ENCODE peak calls at places on chromosomes 12 and 14, in five cellular contexts. S, E, F, Z and Q are unnamed samples.
A peak's percentile ranks its signal among the peaks of the same experiment; 100 is the strongest.

GRCh38 chr12:68451261-68452091 is 119.3 kb upstream of the MDM1 start:
- DNase-seq in S (no peak), E (peak; percentile 26), F (peak; percentile 93), Z (peak; percentile 10), Q (no peak)

GRCh38 chr12:112537710-112538396 is 119.1 kb downstream of the PTPN11 start:
- DNase-seq in S (no peak), E (peak; percentile 82), F (no peak), Z (no peak), Q (no peak)

GRCh38 chr12:87233636-87234035 is 795.6 kb downstream of the C12orf50 start:
- DNase-seq in S (no peak), E (no peak), F (peak; percentile 54), Z (no peak), Q (no peak)

GRCh38 chr14:40445020-40445419 is 1012.8 kb upstream of the FBXO33 start:
- DNase-seq in S (no peak), E (no peak), F (no peak), Z (no peak), Q (no peak)

GRCh38 chr12:89117448-89118034 is 234.8 kb downstream of the DUSP6 start:
- DNase-seq in S (peak; percentile 7), E (peak; percentile 5), F (no peak), Z (no peak), Q (no peak)

GRCh38 chr14:77314043-77314442 is 6.6 kb downstream of the POMT2 start:
- DNase-seq in S (no peak), E (peak; percentile 66), F (peak; percentile 71), Z (no peak), Q (no peak)

GRCh38 chr12:117853600-117853999 is 115.2 kb downstream of the KSR2 start:
- DNase-seq in S (no peak), E (peak; percentile 43), F (no peak), Z (no peak), Q (no peak)

GRCh38 chr12:98344630-98345029 is 170.8 kb upstream of the TMPO start:
- DNase-seq in S (no peak), E (no peak), F (no peak), Z (no peak), Q (no peak)

GRCh38 chr12:75526655-75527511 is 15.5 kb upstream of the KRR1 start:
- DNase-seq in S (peak; percentile 16), E (peak; percentile 47), F (peak; percentile 88), Z (no peak), Q (no peak)

GRCh38 chr12:49983892-49984291 is 11.1 kb downstream of the AQP6 start:
- DNase-seq in S (no peak), E (peak; percentile 86), F (peak; percentile 87), Z (no peak), Q (no peak)

GRCh38 chr12:67068773-67069450 is 200.2 kb upstream of the CAND1 start:
- DNase-seq in S (peak; percentile 62), E (peak; percentile 27), F (peak; percentile 15), Z (peak; percentile 34), Q (no peak)

GRCh38 chr12:52791271-52792184 is 4.4 kb downstream of the KRT3 start:
- DNase-seq in S (no peak), E (no peak), F (no peak), Z (no peak), Q (no peak)

GRCh38 chr14:37585971-37586759 is 8.9 kb downstream of the FOXA1 start:
- DNase-seq in S (no peak), E (no peak), F (no peak), Z (no peak), Q (no peak)

GRCh38 chr12:43636706-43637105 is 84.7 kb upstream of the ADAMTS20 start:
- DNase-seq in S (no peak), E (no peak), F (no peak), Z (no peak), Q (no peak)

GRCh38 chr12:53983580-53984572 is 1.1 kb upstream of the HOXC10 start:
- DNase-seq in S (no peak), E (no peak), F (no peak), Z (no peak), Q (no peak)

GRCh38 chr12:67701121-67701520 is 52.6 kb downstream of the DYRK2 start:
- DNase-seq in S (no peak), E (no peak), F (no peak), Z (no peak), Q (no peak)

GRCh38 chr12:49582201-49582600 is 14.3 kb upstream of the MCRS1 start:
- DNase-seq in S (no peak), E (no peak), F (no peak), Z (no peak), Q (no peak)

GRCh38 chr14:26606729-26607128 is 8.9 kb upstream of the NOVA1 start:
- DNase-seq in S (no peak), E (no peak), F (peak; percentile 32), Z (no peak), Q (no peak)

GRCh38 chr14:103846569-103847438 is 571 bp downstream of the PPP1R13B start:
- DNase-seq in S (peak; percentile 33), E (peak; percentile 3), F (no peak), Z (no peak), Q (no peak)

GRCh38 chr14:67477926-67478915 is 10.3 kb downstream of the TMEM229B start:
- DNase-seq in S (no peak), E (no peak), F (no peak), Z (no peak), Q (no peak)

GRCh38 chr14:33254876-33255275 is 316.2 kb downstream of the NPAS3 start:
- DNase-seq in S (no peak), E (no peak), F (peak; percentile 10), Z (no peak), Q (no peak)

GRCh38 chr12:857611-858010 is 91.9 kb downstream of the RAD52 start:
- DNase-seq in S (no peak), E (peak; percentile 44), F (peak; percentile 65), Z (no peak), Q (no peak)

GRCh38 chr12:1205512-1206060 is 214.6 kb downstream of the ERC1 start:
- DNase-seq in S (no peak), E (no peak), F (peak; percentile 35), Z (no peak), Q (no peak)

GRCh38 chr12:52561880-52562449 is 9.0 kb upstream of the KRT71 start:
- DNase-seq in S (no peak), E (no peak), F (no peak), Z (no peak), Q (no peak)

GRCh38 chr14:70906785-70907171 is 481 bp upstream of the PCNX1 start:
- DNase-seq in S (no peak), E (no peak), F (no peak), Z (no peak), Q (no peak)